ENCODE peak calls at places on chromosomes 6 and 20, in six cellular contexts. N is prostate gland, V is GM23338, G is SK-N-SH, B is endothelial cell of umbilical vein, H is HCT116. O is an unnamed sample. For H3K4me1, the result is how much of the 10 kb centered on the place peaks cover.

GRCh38 chr6:118872318-118872717 is 21.6 kb upstream of the ASF1A start:
- DNase-seq in V (no peak), H (no peak), B (no peak), N (no peak), G (no peak), O (no peak)

GRCh38 chr20:7333846-7334245 is 566.4 kb downstream of the BMP2 start:
- DNase-seq in V (no peak), B (peak), G (no peak), N (no peak), H (no peak), O (no peak)

GRCh38 chr6:110265273-110265672 is 85.0 kb downstream of the CDC40 start:
- DNase-seq in N (no peak), B (no peak), H (no peak), V (no peak), G (no peak), O (no peak)

GRCh38 chr6:10425973-10426780 is 11.3 kb upstream of the TFAP2A start:
- DNase-seq in B (no peak), N (no peak), V (peak), H (no peak), G (peak), O (no peak)

GRCh38 chr20:19757487-19757972 is 528 bp upstream of the RIN2 start:
- DNase-seq in N (peak), B (peak), H (no peak), G (peak), V (peak), O (peak)

GRCh38 chr6:131107166-131107565 is 28.1 kb upstream of the AKAP7 start:
- DNase-seq in B (peak), V (no peak), H (no peak), G (no peak), N (no peak), O (no peak)

GRCh38 chr6:143060806-143061596 is at the start of gene AIG1:
- DNase-seq in H (peak), N (no peak), V (peak), B (peak), G (peak), O (peak)

GRCh38 chr6:148430897-148431296 is 88.3 kb downstream of the SASH1 start:
- DNase-seq in B (no peak), H (no peak), V (no peak), N (no peak), G (no peak), O (no peak)

GRCh38 chr6:21208796-21209186 is 384.8 kb upstream of the SOX4 start:
- DNase-seq in V (no peak), B (no peak), N (no peak), G (no peak), H (no peak), O (no peak)

GRCh38 chr6:18155864-18156396 is 708 bp downstream of the KDM1B start:
- DNase-seq in V (peak), G (peak), H (peak), B (peak), N (peak), O (peak)

GRCh38 chr20:58710481-58711265 is 18.1 kb downstream of the NPEPL1 start:
- DNase-seq in N (peak), G (peak), H (no peak), B (no peak), V (no peak), O (peak)

GRCh38 chr6:24666097-24666615 is 543 bp downstream of the TDP2 start:
- DNase-seq in H (no peak), G (peak), V (no peak), B (no peak), N (peak), O (peak)

GRCh38 chr6:16102208-16102607 is 26.7 kb upstream of the MYLIP start:
- DNase-seq in V (no peak), G (no peak), B (no peak), H (no peak), N (no peak), O (no peak)

GRCh38 chr6:96836579-96837137 is 619 bp downstream of the GPR63 start:
- DNase-seq in N (peak), V (peak), H (no peak), B (peak), G (peak), O (no peak)

GRCh38 chr6:8085053-8085511 is 17.3 kb downstream of the EEF1E1 start:
- DNase-seq in B (peak), V (no peak), H (peak), N (no peak), G (no peak), O (no peak)

GRCh38 chr20:36582821-36583220 is 9.4 kb downstream of the TGIF2 start:
- DNase-seq in H (no peak), G (no peak), V (no peak), N (no peak), B (no peak), O (no peak)

GRCh38 chr6:150298029-150298380 is 70.8 kb upstream of the IYD start:
- DNase-seq in H (no peak), V (no peak), G (no peak), B (no peak), N (no peak), O (no peak)

GRCh38 chr20:49460916-49461315 is 21.6 kb downstream of the KCNB1 start:
- DNase-seq in H (no peak), G (no peak), N (no peak), V (no peak), B (no peak), O (no peak)

GRCh38 chr6:25147191-25147590 is 132.0 kb upstream of the CARMIL1 start:
- DNase-seq in H (no peak), V (no peak), G (no peak), B (no peak), N (no peak), O (no peak)

GRCh38 chr20:3732327-3733118 is at the start of gene HSPA12B:
- DNase-seq in G (peak), H (no peak), B (no peak), N (no peak), V (peak), O (peak)

GRCh38 chr6:131727467-131727866 is 16.6 kb upstream of the CTAGE9 start:
- DNase-seq in G (no peak), H (no peak), V (no peak), N (no peak), B (no peak), O (no peak)

GRCh38 chr20:46635514-46636091 is 15.7 kb downstream of the SLC13A3 start:
- DNase-seq in B (no peak), N (no peak), H (no peak), G (no peak), V (no peak), O (no peak)

GRCh38 chr20:3106185-3106584 is 21.7 kb upstream of the AVP start:
- DNase-seq in H (no peak), B (no peak), N (no peak), V (no peak), G (no peak), O (no peak)

GRCh38 chr6:124989136-124989983 is 27.1 kb downstream of the RNF217 start:
- DNase-seq in B (no peak), H (no peak), G (no peak), V (no peak), N (no peak), O (no peak)

GRCh38 chr20:62707281-62707941 is 1.2 kb upstream of the NTSR1 start:
- DNase-seq in N (no peak), B (no peak), H (no peak), V (no peak), G (no peak), O (no peak)

GRCh38 chr20:23087587-23088275 is 1.6 kb upstream of the CD93 start:
- DNase-seq in G (no peak), B (no peak), V (no peak), H (no peak), N (no peak), O (no peak)

DNA sequence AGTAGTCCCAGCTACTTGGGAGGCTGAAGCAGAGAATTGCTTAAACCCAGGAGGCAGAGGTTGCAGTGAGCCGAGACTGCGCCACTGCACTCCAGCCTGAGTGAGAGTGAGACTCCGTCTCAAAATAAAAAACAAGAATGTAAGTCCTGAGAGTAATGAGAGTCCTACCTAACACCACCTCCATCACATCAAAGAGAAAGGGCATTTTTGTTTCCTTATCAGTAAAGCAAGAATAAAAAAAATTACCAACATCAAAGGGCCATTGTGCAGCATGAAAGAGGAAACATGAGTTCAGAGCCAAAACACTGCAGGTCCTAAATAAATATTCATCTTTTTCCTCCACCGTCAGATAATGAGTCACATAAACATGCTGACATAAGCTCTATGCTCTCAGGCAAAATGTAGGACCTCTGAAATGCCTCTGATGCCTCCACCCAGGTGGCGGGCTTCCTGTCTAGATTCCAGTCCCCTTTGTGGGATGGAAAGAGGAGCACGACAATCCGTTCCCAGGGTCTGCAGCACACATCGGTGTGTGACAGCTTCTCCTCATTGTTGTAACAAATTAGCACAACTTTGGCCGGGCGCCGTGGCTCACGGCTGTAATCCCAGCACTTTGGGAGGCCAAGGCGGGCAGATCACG is 7.2 kb downstream of the ATP9A start:
- DNase-seq in B (peak), G (no peak), V (peak), H (no peak), N (no peak), O (no peak)
- TF ChIP-seq POLR2AphosphoS5 in B (peak), G (no peak), V (no peak), H (no peak), N (peak), O (no peak)

DNA sequence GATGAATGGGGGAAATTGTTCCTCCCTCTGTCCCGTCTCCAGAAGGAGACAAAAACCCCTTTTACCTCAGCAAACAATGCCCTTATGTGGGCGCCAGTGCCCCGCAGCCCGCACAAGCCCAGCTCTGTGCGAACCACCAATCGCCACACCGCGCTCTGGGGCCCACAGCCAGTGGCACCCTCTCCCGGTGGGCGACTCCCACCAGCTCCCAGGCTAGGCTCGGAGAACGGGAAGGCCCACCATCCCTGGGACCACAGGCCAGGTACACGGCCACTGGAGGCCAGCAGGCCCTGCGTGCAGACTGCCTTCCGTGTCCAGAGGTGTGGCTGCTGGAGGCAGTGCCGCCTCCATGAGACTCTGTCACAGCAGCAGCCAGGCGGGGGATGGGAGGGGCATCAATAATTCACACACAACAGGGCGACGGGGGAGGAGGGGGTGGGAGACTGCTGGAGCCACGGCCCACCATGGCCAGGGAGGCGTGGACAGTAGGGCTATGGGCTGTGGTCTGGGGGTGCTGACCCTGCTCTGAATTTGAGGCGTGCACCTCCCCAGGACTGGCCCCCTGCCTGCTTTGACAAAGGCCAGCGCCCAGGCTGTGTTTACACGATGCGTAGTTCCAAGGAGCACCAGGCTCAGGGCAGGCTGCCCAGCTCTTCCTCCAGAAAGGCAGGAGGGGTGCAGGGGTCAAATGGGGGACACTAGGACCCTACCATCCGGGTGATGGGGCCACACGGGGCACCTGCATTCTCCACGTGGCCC is 105.7 kb downstream of the ASXL1 start:
- DNase-seq in G (no peak), B (no peak), H (no peak), N (peak), V (peak), O (peak)
- H3K4me1 ChIP-seq in G (half or more), B (under half), H (under half), N (under half), V (under half), O (half or more)

GRCh38 chr20:45425561-45425960 is 9.6 kb downstream of the PIGT start:
- DNase-seq in H (no peak), G (no peak), V (no peak), B (no peak), N (no peak), O (no peak)

GRCh38 chr20:45426621-45427020 is 10.7 kb downstream of the PIGT start:
- DNase-seq in G (no peak), N (no peak), H (no peak), V (no peak), B (no peak), O (no peak)

GRCh38 chr20:45423700-45424099 is 7.8 kb downstream of the PIGT start:
- DNase-seq in N (no peak), G (no peak), V (no peak), B (no peak), H (no peak), O (no peak)

GRCh38 chr20:45429618-45430017 is 13.7 kb downstream of the PIGT start:
- DNase-seq in V (no peak), H (no peak), N (no peak), G (no peak), B (no peak), O (no peak)

GRCh38 chr20:45427236-45428149 is 11.6 kb downstream of the PIGT start:
- DNase-seq in H (no peak), V (no peak), G (peak), N (no peak), B (no peak), O (no peak)
- TF ChIP-seq POLR2AphosphoS5 in H (no peak), V (no peak), G (no peak), N (no peak), B (no peak), O (no peak)

GRCh38 chr20:31811198-31811597 is 8.0 kb upstream of the MYLK2 start:
- DNase-seq in N (no peak), G (no peak), V (no peak), H (no peak), B (no peak), O (no peak)
- H3K4me1 ChIP-seq in N (under half), G (under half), V (under half), H (under half), B (under half), O (under half)

GRCh38 chr6:11732036-11732545 is 46.5 kb downstream of the ADTRP start:
- DNase-seq in G (no peak), V (no peak), B (no peak), H (no peak), N (no peak), O (peak)
- TF ChIP-seq POLR2AphosphoS5 in G (no peak), V (no peak), B (no peak), H (no peak), N (no peak), O (peak)

DNA sequence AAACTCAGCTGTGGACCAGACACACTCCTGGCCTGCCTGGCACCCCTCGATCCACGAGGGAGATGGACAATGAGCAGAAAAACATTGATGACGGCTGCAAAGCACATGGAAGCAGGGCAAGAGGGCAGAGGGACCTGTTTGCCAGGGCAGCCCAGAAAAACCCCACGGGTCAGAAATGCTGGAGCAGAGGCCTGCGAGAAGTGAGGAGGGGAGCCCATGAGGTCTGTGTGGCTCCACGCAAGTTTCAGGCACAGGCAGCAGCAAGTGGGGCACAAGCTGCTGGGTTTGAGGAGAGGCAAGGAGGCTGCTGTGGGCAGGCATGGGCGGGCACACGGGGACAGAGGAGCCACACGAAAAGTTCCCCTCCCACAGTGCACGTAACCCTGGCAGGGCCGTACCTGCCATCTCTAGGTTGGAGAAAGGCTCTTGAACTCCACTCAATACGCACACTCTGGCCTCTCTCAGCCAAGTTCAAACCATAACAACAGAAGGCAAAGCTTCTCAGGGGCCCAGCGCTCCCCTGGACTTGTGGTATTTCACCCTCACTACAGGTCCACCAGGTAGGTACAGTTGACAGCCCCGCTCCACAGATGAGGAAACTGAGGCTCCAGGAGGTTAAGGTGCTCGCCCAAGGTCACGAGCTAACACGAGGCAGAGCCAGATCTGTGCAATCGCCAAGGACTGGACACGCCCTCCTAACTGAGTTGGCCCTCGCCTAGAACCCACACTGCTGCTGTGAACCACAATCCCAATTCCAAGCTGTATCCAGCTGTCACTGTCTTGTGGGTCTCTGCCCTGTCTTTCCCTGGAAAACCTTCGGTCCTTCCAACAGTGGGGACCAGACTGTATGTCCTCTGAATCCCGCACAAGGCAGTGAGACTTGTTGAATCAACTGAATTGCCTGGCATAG is 108.2 kb downstream of the NOL4L start:
- DNase-seq in G (peak), V (no peak), H (no peak), B (no peak), N (no peak), O (peak)
- H3K4me1 ChIP-seq in G (half or more), V (half or more), H (under half), B (half or more), N (under half), O (half or more)

GRCh38 chr20:4971064-4971463 is 30.2 kb downstream of the SLC23A2 start:
- DNase-seq in G (no peak), V (no peak), N (no peak), H (no peak), B (no peak), O (no peak)

GRCh38 chr20:4978050-4978918 is 23.0 kb downstream of the SLC23A2 start:
- DNase-seq in V (peak), G (no peak), N (no peak), H (no peak), B (peak), O (no peak)

GRCh38 chr20:4967752-4968477 is 33.4 kb downstream of the SLC23A2 start:
- DNase-seq in V (no peak), N (no peak), B (no peak), G (no peak), H (no peak), O (no peak)

GRCh38 chr20:4972506-4973251 is 28.6 kb downstream of the SLC23A2 start:
- DNase-seq in B (peak), G (no peak), V (no peak), H (no peak), N (no peak), O (no peak)

GRCh38 chr20:4973330-4974097 is 27.8 kb downstream of the SLC23A2 start:
- DNase-seq in V (no peak), B (peak), H (no peak), G (no peak), N (no peak), O (peak)
- TF ChIP-seq POLR2AphosphoS5 in V (no peak), B (peak), H (no peak), G (no peak), N (peak), O (no peak)

O was measured in spleen.